ENCODE peak calls at places on chromosomes 13 and 19, in ten cellular contexts. Z is CD4-positive, alpha-beta T cell; E is MCF 10A; A is breast epithelium; F is fibroblast of lung; U is BE2C; M is COLO829; S is NCI-H774; H is activated naive CD4-positive, alpha-beta T cell treated with anti-CD3 and anti-CD28 coated beads, Interleukin-2, amount 50 U/mL, for 16 hours; Y is stimulated activated CD4-positive, alpha-beta T cell treated with anti-CD3 and anti-CD28 coated beads, Interleukin-1b, Interleukin-23, amount 100 ng/mL, for 24 hours. D is an unnamed sample.

GRCh38 chr19:40673377-40673776 is 17.1 kb downstream of the NUMBL start:
- DNase-seq in Z (no peak), E (no peak), A (no peak), F (no peak), U (no peak), M (no peak), S (no peak), H (no peak), Y (no peak), D (no peak)

GRCh38 chr13:20064128-20064527 is 96.7 kb downstream of the GJA3 start:
- DNase-seq in Z (no peak), E (no peak), A (no peak), F (peak), U (no peak), M (peak), S (no peak), H (no peak), Y (no peak), D (no peak)

GRCh38 chr19:42480335-42481095 is 37.8 kb upstream of the CXCL17 start:
- DNase-seq in Z (no peak), E (peak), A (no peak), F (peak), U (no peak), M (peak), S (no peak), H (no peak), Y (no peak), D (no peak)

GRCh38 chr19:58563034-58563573 is 4.7 kb upstream of the UBE2M start:
- DNase-seq in Z (no peak), E (no peak), A (no peak), F (no peak), U (peak), M (no peak), S (no peak), H (no peak), Y (no peak), D (no peak)

GRCh38 chr13:40187836-40188591 is 478.4 kb downstream of the FOXO1 start:
- DNase-seq in Z (peak), E (no peak), A (no peak), F (no peak), U (no peak), M (no peak), S (no peak), H (peak), Y (no peak), D (no peak)

GRCh38 chr13:61162636-61163035 is 253.0 kb downstream of the PCDH20 start:
- DNase-seq in Z (no peak), E (no peak), A (no peak), F (no peak), U (no peak), M (no peak), S (no peak), H (no peak), Y (no peak), D (no peak)

GRCh38 chr19:44889830-44890365 is 1.2 kb upstream of the TOMM40 start:
- DNase-seq in Z (no peak), E (no peak), A (no peak), F (no peak), U (no peak), M (no peak), S (no peak), H (no peak), Y (no peak), D (no peak)

GRCh38 chr13:48156466-48156865 is 61.6 kb upstream of the MED4 start:
- DNase-seq in Z (peak), E (peak), A (no peak), F (no peak), U (no peak), M (no peak), S (no peak), H (peak), Y (no peak), D (peak)

GRCh38 chr13:58437436-58437835 is 805.9 kb downstream of the PCDH17 start:
- DNase-seq in Z (no peak), E (no peak), A (no peak), F (no peak), U (no peak), M (no peak), S (no peak), H (no peak), Y (no peak), D (no peak)

GRCh38 chr19:3585301-3586123 is at the start of gene GIPC3:
- DNase-seq in Z (no peak), E (no peak), A (no peak), F (no peak), U (no peak), M (no peak), S (no peak), H (peak), Y (no peak), D (no peak)

GRCh38 chr19:38693380-38694223 is 46.2 kb downstream of the ACTN4 start:
- DNase-seq in Z (no peak), E (peak), A (peak), F (peak), U (no peak), M (peak), S (no peak), H (no peak), Y (no peak), D (peak)

GRCh38 chr13:104318121-104318520 is 1251.9 kb upstream of the SLC10A2 start:
- DNase-seq in Z (no peak), E (peak), A (no peak), F (peak), U (peak), M (peak), S (no peak), H (no peak), Y (no peak), D (no peak)

GRCh38 chr19:22052644-22053013 is 345 bp downstream of the ZNF257 start:
- DNase-seq in Z (no peak), E (no peak), A (no peak), F (no peak), U (no peak), M (no peak), S (peak), H (peak), Y (no peak), D (no peak)

GRCh38 chr19:35120492-35120891 is 4.9 kb downstream of the FXYD3 start:
- DNase-seq in Z (no peak), E (peak), A (no peak), F (peak), U (no peak), M (peak), S (no peak), H (no peak), Y (no peak), D (no peak)

GRCh38 chr19:19602713-19603320 is 15.7 kb downstream of the PBX4 start:
- DNase-seq in Z (no peak), E (peak), A (no peak), F (no peak), U (no peak), M (no peak), S (no peak), H (no peak), Y (no peak), D (no peak)

GRCh38 chr13:113447596-113447995 is 5.7 kb downstream of the ADPRHL1 start:
- DNase-seq in Z (no peak), E (no peak), A (no peak), F (no peak), U (no peak), M (no peak), S (no peak), H (no peak), Y (no peak), D (no peak)

GRCh38 chr13:79258489-79258888 is 147.6 kb downstream of the RBM26 start:
- DNase-seq in Z (no peak), E (peak), A (no peak), F (no peak), U (no peak), M (no peak), S (no peak), H (no peak), Y (no peak), D (no peak)

GRCh38 chr19:4908781-4909171 is 525 bp upstream of the UHRF1 start:
- DNase-seq in Z (no peak), E (no peak), A (no peak), F (no peak), U (no peak), M (no peak), S (no peak), H (no peak), Y (no peak), D (no peak)

GRCh38 chr19:38793186-38793585 is 4.2 kb downstream of the LGALS7B start:
- DNase-seq in Z (no peak), E (peak), A (no peak), F (peak), U (no peak), M (no peak), S (no peak), H (no peak), Y (no peak), D (no peak)

GRCh38 chr19:33956941-33957340 is 160.3 kb downstream of the KCTD15 start:
- DNase-seq in Z (no peak), E (no peak), A (no peak), F (no peak), U (no peak), M (no peak), S (no peak), H (no peak), Y (no peak), D (no peak)

GRCh38 chr13:39810091-39810877 is 154.8 kb downstream of the COG6 start:
- DNase-seq in Z (no peak), E (peak), A (no peak), F (no peak), U (no peak), M (no peak), S (no peak), H (no peak), Y (no peak), D (no peak)

GRCh38 chr19:58581227-58582141 is 8.3 kb upstream of the MZF1 start:
- DNase-seq in Z (peak), E (peak), A (no peak), F (peak), U (no peak), M (no peak), S (no peak), H (peak), Y (peak), D (peak)